ENCODE peak calls at places on chromosomes 6 and 20, in nine cellular contexts. H, X, J, S, W, R, T, Q and D are unnamed samples.
A peak's percentile ranks its signal among the peaks of the same experiment; 100 is the strongest.

GRCh38 chr6:168045706-168046620 is 33.0 kb downstream of the FRMD1 start:
- DNase-seq in H (no peak), X (no peak), J (no peak), S (no peak), W (no peak), R (no peak), T (no peak), Q (no peak), D (no peak)

GRCh38 chr6:132598473-132598872 is 8.9 kb upstream of the TAAR5 start:
- DNase-seq in H (no peak), X (peak; percentile 10), J (no peak), S (no peak), W (no peak), R (peak; percentile 36), T (no peak), Q (peak; percentile 8), D (peak; percentile 74)

GRCh38 chr20:34375977-34376430 is 12.9 kb downstream of the ITCH start:
- DNase-seq in H (no peak), X (no peak), J (no peak), S (no peak), W (no peak), R (peak; percentile 56), T (no peak), Q (no peak), D (peak; percentile 77)

GRCh38 chr6:13478525-13478962 is 8.9 kb downstream of the GFOD1 start:
- DNase-seq in H (no peak), X (peak; percentile 36), J (no peak), S (no peak), W (no peak), R (no peak), T (no peak), Q (no peak), D (no peak)

GRCh38 chr6:16249971-16250370 is 11.6 kb downstream of the GMPR start:
- DNase-seq in H (no peak), X (peak; percentile 98), J (no peak), S (peak; percentile 65), W (no peak), R (peak; percentile 65), T (no peak), Q (peak; percentile 20), D (no peak)

GRCh38 chr6:57313711-57314471 is 3.5 kb upstream of the PRIM2 start:
- DNase-seq in H (peak; percentile 99), X (no peak), J (no peak), S (no peak), W (no peak), R (no peak), T (no peak), Q (peak; percentile 22), D (no peak)

GRCh38 chr6:2209226-2209809 is 36.1 kb downstream of the GMDS start:
- DNase-seq in H (no peak), X (peak; percentile 94), J (peak; percentile 9), S (peak; percentile 44), W (peak; percentile 17), R (peak; percentile 47), T (peak; percentile 55), Q (peak; percentile 63), D (peak; percentile 95)

GRCh38 chr20:54044156-54044555 is 26.2 kb downstream of the BCAS1 start:
- DNase-seq in H (peak; percentile 83), X (no peak), J (no peak), S (no peak), W (no peak), R (no peak), T (no peak), Q (no peak), D (no peak)

GRCh38 chr6:136095961-136096360 is 154.2 kb downstream of the MTFR2 start:
- DNase-seq in H (no peak), X (no peak), J (no peak), S (no peak), W (no peak), R (no peak), T (no peak), Q (no peak), D (no peak)

GRCh38 chr6:137843206-137843605 is 23.9 kb upstream of the TNFAIP3 start:
- DNase-seq in H (no peak), X (no peak), J (no peak), S (no peak), W (no peak), R (no peak), T (no peak), Q (no peak), D (no peak)

GRCh38 chr6:35419431-35419830 is 32.7 kb upstream of the FANCE start:
- DNase-seq in H (peak; percentile 14), X (peak; percentile 30), J (no peak), S (peak; percentile 13), W (no peak), R (peak; percentile 16), T (peak; percentile 13), Q (peak; percentile 53), D (no peak)

GRCh38 chr6:117396228-117396627 is 29.5 kb downstream of the ROS1 start:
- DNase-seq in H (no peak), X (no peak), J (no peak), S (no peak), W (no peak), R (no peak), T (no peak), Q (no peak), D (no peak)

GRCh38 chr6:99589290-99589672 is 17.4 kb upstream of the PRDM13 start:
- DNase-seq in H (no peak), X (peak; percentile 76), J (no peak), S (no peak), W (no peak), R (peak; percentile 58), T (no peak), Q (peak; percentile 49), D (peak; percentile 67)

GRCh38 chr20:62975251-62975770 is 22.8 kb downstream of the SLC17A9 start:
- DNase-seq in H (no peak), X (no peak), J (no peak), S (no peak), W (no peak), R (no peak), T (no peak), Q (no peak), D (no peak)

GRCh38 chr20:23149623-23150279 is 63.6 kb upstream of the CD93 start:
- DNase-seq in H (no peak), X (no peak), J (no peak), S (no peak), W (no peak), R (no peak), T (no peak), Q (no peak), D (no peak)

GRCh38 chr6:53615633-53616449 is 49.7 kb downstream of the KLHL31 start:
- DNase-seq in H (peak; percentile 83), X (peak; percentile 47), J (no peak), S (no peak), W (no peak), R (no peak), T (no peak), Q (peak; percentile 11), D (peak; percentile 98)

GRCh38 chr6:77463308-77463880 is at the start of gene HTR1B:
- DNase-seq in H (peak; percentile 25), X (no peak), J (no peak), S (no peak), W (no peak), R (no peak), T (no peak), Q (peak; percentile 53), D (peak; percentile 51)

GRCh38 chr6:54327631-54328030 is 19.4 kb downstream of the TINAG start:
- DNase-seq in H (peak; percentile 1), X (peak; percentile 18), J (no peak), S (no peak), W (no peak), R (no peak), T (no peak), Q (no peak), D (no peak)

GRCh38 chr6:166553563-166554271 is 32.8 kb downstream of the RAMACL start:
- DNase-seq in H (peak; percentile 82), X (no peak), J (no peak), S (no peak), W (no peak), R (no peak), T (no peak), Q (no peak), D (no peak)

GRCh38 chr6:31901415-31901952 is 402 bp downstream of the ZBTB12 start:
- DNase-seq in H (peak; percentile 32), X (peak; percentile 81), J (peak; percentile 61), S (no peak), W (peak; percentile 71), R (peak; percentile 71), T (peak; percentile 68), Q (no peak), D (peak; percentile 86)

GRCh38 chr6:43910638-43911353 is 140.8 kb downstream of the VEGFA start:
- DNase-seq in H (no peak), X (peak; percentile 56), J (no peak), S (no peak), W (no peak), R (no peak), T (no peak), Q (no peak), D (peak; percentile 41)

GRCh38 chr20:36098364-36098763 is 56.2 kb upstream of the EPB41L1 start:
- DNase-seq in H (peak; percentile 51), X (no peak), J (no peak), S (no peak), W (no peak), R (no peak), T (no peak), Q (no peak), D (no peak)